ENCODE peak calls at places on chromosomes 1 and 21, in five cellular contexts. W, X, G, E and L are unnamed samples.

GRCh38 chr21:38917045-38917774 is 111.5 kb downstream of the ETS2 start:
- DNase-seq in W (no peak), X (no peak), G (no peak), E (peak), L (no peak)

GRCh38 chr1:17586172-17586963 is 46.9 kb downstream of the ARHGEF10L start:
- DNase-seq in W (peak), X (no peak), G (no peak), E (peak), L (peak)

GRCh38 chr1:201468844-201469644 is at the start of gene PHLDA3:
- DNase-seq in W (no peak), X (peak), G (peak), E (peak), L (peak)

GRCh38 chr1:155026588-155026987 is 7.0 kb downstream of the DCST2 start:
- DNase-seq in W (no peak), X (no peak), G (no peak), E (no peak), L (no peak)

GRCh38 chr1:27597511-27598216 is 6.3 kb downstream of the AHDC1 start:
- DNase-seq in W (no peak), X (no peak), G (no peak), E (peak), L (no peak)

GRCh38 chr1:116990612-116991151 is 10.9 kb upstream of the CD101 start:
- DNase-seq in W (peak), X (no peak), G (no peak), E (no peak), L (no peak)

GRCh38 chr1:1759456-1760344 is 18.6 kb downstream of the NADK start:
- DNase-seq in W (no peak), X (no peak), G (no peak), E (peak), L (no peak)

GRCh38 chr21:15638856-15639549 is 90.8 kb upstream of the USP25 start:
- DNase-seq in W (no peak), X (no peak), G (no peak), E (no peak), L (peak)

GRCh38 chr1:38029081-38029681 is 16.6 kb downstream of the UTP11 start:
- DNase-seq in W (no peak), X (no peak), G (no peak), E (peak), L (no peak)

GRCh38 chr1:3928622-3929021 is 28.6 kb upstream of the C1orf174 start:
- DNase-seq in W (no peak), X (no peak), G (no peak), E (no peak), L (no peak)

GRCh38 chr1:43232071-43232470 is 37.7 kb upstream of the TMEM125 start:
- DNase-seq in W (peak), X (no peak), G (no peak), E (no peak), L (no peak)

GRCh38 chr1:109821221-109821669 is 57.5 kb upstream of the EPS8L3 start:
- DNase-seq in W (peak), X (no peak), G (peak), E (no peak), L (peak)

GRCh38 chr1:60942291-60942690 is 140.1 kb upstream of the NFIA start:
- DNase-seq in W (no peak), X (no peak), G (no peak), E (no peak), L (peak)

GRCh38 chr21:17805966-17806365 is 13.2 kb downstream of the C21orf91 start:
- DNase-seq in W (no peak), X (no peak), G (no peak), E (no peak), L (no peak)